ENCODE peak calls at places on chromosomes 16 and 17, in five cellular contexts. S is IMR-90, Z is mesendoderm, W is neuronal stem cell, V is MM.1S. J is an unnamed sample.

GRCh38 chr16:7397901-7398300 is 65.3 kb downstream of the RBFOX1 start:
- DNase-seq in S (no peak), Z (peak), W (no peak), V (no peak), J (no peak)

GRCh38 chr16:72308396-72308795 is 136.4 kb upstream of the PMFBP1 start:
- DNase-seq in S (no peak), Z (no peak), W (no peak), V (no peak), J (no peak)

GRCh38 chr17:34616148-34616547 is 36.8 kb downstream of the TMEM132E start:
- DNase-seq in S (no peak), Z (peak), W (no peak), V (no peak), J (no peak)

GRCh38 chr17:9381068-9381467 is 194.6 kb downstream of the STX8 start:
- DNase-seq in S (peak), Z (no peak), W (no peak), V (no peak), J (no peak)

GRCh38 chr16:23504453-23505179 is 5.7 kb downstream of the GGA2 start:
- DNase-seq in S (peak), Z (peak), W (peak), V (no peak), J (no peak)

GRCh38 chr17:54891176-54891821 is 9.4 kb upstream of the TOM1L1 start:
- DNase-seq in S (peak), Z (peak), W (peak), V (peak), J (peak)

GRCh38 chr17:66543526-66543925 is 241.1 kb downstream of the PRKCA start:
- DNase-seq in S (no peak), Z (no peak), W (no peak), V (no peak), J (no peak)

GRCh38 chr16:81284995-81285600 is 29.7 kb upstream of the GAN start:
- DNase-seq in S (no peak), Z (no peak), W (no peak), V (no peak), J (no peak)

GRCh38 chr17:50604470-50604869 is 30.2 kb upstream of the ABCC3 start:
- DNase-seq in S (peak), Z (no peak), W (no peak), V (no peak), J (peak)

GRCh38 chr17:35879748-35880654 is at the start of gene CCL5:
- DNase-seq in S (peak), Z (no peak), W (no peak), V (peak), J (no peak)

GRCh38 chr17:77196251-77196650 is 55.5 kb downstream of the SEC14L1 start:
- DNase-seq in S (no peak), Z (no peak), W (no peak), V (no peak), J (no peak)

DNA sequence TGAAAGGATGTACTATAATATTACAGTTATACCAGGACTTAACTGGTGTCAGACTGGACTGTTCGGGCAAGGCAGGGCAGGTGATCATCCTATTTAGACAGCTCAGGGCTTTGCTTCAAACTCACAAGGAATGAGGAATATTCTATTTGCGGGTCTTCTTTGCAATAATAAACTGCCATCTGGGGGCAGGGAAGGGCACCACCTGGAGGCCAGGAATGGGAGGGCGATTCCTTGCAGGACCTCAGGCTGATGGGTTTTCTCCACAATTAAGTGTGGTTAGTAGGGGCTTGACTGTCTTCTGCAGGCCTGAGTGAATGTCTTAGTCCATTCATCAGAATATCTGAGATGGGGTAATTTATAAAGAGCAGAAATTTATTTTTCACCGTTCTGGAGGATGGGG is 424.1 kb downstream of the CA10 start:
- DNase-seq in S (no peak), Z (peak), W (no peak), V (peak), J (peak)
- H3K27ac ChIP-seq in S (no peak), Z (no peak), W (no peak), V (no peak), J (no peak)

GRCh38 chr17:81930142-81931125 is 2.9 kb upstream of the MAFG start:
- DNase-seq in S (no peak), Z (no peak), W (no peak), V (no peak), J (no peak)

GRCh38 chr17:81927145-81927652 is 336 bp downstream of the MAFG start:
- DNase-seq in S (no peak), Z (no peak), W (no peak), V (no peak), J (no peak)

GRCh38 chr17:81929253-81930141 is 2.0 kb upstream of the MAFG start:
- DNase-seq in S (no peak), Z (no peak), W (no peak), V (no peak), J (no peak)

GRCh38 chr17:81927653-81928496 is at the start of gene MAFG:
- DNase-seq in S (peak), Z (peak), W (peak), V (peak), J (peak)

DNA sequence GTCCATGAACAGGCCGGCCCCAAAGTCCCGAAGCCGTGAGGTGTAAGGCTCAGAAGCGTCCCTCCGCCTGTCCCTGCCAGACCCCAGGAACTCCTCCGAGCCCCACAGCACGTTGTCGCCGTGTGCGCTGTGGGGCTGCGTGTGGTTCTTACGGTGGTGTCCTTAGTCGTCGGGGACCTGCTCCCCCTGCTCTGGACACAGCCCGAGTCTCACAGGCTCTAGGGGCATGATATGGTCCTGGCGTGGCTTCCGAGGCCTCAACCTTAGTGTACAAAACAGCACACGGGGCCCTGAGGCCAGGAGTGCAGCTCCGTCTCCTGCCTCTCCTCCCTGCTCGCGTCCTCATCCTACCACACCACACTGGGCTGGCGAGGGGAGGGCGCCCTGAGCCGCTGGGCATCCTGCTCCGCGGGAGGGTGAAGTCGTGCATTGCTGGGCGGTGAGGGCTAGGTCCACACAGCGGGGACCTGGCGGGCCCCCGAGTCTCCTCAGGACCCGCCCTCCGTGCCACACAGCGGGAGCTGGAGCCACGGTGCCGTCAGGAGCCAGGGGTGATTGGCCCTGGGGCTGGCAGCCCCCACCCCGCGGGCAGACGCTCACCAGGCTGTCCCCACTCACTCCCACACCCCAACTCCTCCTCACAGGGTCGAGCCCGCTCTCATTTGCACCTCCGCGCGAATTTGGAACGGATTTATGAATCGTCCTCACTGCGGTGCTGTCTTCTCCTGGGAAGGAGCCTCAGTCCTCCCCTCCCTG is 1.1 kb upstream of the MAFG start:
- DNase-seq in S (no peak), Z (peak), W (no peak), V (no peak), J (no peak)
- H3K9ac ChIP-seq in S (peak), Z (peak), W (peak), V (peak), J (peak)

GRCh38 chr17:29800457-29800856 is 129.6 kb downstream of the SSH2 start:
- DNase-seq in S (no peak), Z (no peak), W (no peak), V (no peak), J (no peak)
- H3K27ac ChIP-seq in S (no peak), Z (no peak), W (no peak), V (no peak), J (no peak)

GRCh38 chr16:76579277-76579676 is 302.1 kb downstream of the CNTNAP4 start:
- DNase-seq in S (no peak), Z (no peak), W (no peak), V (no peak), J (no peak)

GRCh38 chr16:76583466-76583865 is 306.3 kb downstream of the CNTNAP4 start:
- DNase-seq in S (no peak), Z (no peak), W (no peak), V (no peak), J (no peak)

DNA sequence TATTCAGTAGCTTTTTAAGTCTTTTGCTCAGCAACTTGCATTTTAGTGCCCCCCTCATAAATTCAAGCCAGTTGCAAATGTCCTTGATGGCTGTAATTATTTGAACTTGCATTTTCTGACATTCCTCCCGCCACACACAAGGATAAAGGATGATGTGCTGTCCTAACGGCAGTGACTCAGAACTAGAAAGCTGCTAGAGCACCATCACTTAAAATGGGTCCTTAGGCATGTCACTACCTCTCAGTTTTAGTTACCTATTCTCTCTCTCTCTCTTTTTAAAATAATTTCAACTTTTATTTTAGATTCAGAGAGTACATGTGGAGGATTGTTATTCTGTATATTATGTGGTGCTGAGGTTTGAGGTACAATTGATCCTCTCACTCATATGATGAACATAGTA is 306.8 kb downstream of the CNTNAP4 start:
- DNase-seq in S (no peak), Z (no peak), W (no peak), V (no peak), J (no peak)
- H3K9ac ChIP-seq in S (no peak), Z (no peak), W (no peak), V (no peak), J (no peak)

DNA sequence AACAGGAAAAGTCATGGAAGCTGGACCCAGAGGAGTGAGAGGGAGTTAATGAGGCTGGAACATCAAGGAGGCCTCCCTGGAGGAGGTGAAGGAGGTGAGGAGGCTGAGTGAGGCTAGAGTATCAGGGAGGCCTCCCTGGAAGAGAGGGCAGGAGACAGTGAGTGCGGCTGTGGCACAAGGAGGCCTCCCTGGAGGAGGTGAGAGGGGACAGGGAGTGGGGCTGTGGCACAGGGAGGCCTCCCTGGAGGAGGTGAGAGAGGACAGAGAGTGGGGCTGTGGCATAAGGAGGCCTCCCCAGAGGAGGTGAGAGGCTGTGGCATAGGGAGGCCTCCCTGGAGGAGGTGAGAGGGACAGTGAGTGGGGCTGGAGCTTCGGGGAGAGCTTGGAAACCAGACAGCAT is 5.5 kb downstream of the CAMKK1 start:
- DNase-seq in S (no peak), Z (no peak), W (no peak), V (no peak), J (no peak)
- H3K27ac ChIP-seq in S (no peak), Z (no peak), W (no peak), V (no peak), J (no peak)

GRCh38 chr17:75632863-75633483 is at the start of gene SMIM5:
- DNase-seq in S (peak), Z (peak), W (peak), V (peak), J (peak)
- H3K9ac ChIP-seq in S (no peak), Z (peak), W (peak), V (peak), J (no peak)

DNA sequence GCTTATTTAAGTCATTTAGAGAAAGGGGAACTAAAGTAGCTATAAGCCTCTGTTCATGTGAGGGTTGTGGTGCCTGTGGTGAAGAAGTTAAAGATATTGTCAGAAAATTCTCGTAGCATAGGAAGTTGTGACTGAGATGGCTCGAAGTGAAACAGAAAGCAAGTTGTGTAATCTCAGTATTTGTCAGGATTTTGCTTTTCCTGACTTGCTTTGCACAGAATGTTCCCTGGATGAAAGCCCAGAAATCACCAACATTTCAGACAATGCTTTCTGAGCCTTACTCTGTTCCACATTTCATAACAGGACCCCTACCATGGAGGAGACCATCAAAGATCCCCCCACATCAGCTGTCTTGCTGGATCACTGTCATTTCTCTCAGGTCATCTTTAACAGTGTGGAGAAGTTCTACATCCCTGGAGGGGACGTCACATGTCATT is 10.6 kb downstream of the CALCOCO2 start:
- DNase-seq in S (peak), Z (no peak), W (no peak), V (peak), J (peak)
- H3K27ac ChIP-seq in S (peak), Z (no peak), W (no peak), V (peak), J (peak)

DNA sequence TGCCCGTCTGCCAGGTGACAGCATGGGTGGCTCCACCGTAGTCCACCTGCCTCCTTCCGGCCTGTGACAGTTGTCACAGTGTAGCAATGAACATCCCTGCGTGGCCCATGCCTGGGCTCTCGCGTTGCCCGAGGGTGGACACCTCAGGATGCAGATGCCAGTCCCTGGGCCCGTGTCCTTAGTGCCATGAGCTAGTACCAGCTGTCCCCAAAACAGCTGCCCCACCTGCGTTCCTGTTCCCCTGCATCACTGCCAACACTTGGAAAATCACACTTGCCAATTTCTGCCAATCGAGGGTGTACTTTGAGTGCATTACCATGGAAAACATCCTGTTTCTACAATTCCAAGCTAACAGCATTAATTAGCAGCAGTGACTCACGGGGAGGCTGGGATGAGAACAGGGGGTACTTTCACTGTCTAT is 9.0 kb upstream of the C16orf95 start:
- DNase-seq in S (no peak), Z (no peak), W (no peak), V (no peak), J (no peak)
- H3K9ac ChIP-seq in S (no peak), Z (no peak), W (no peak), V (no peak), J (no peak)

J was measured in DND-41.